ENCODE peak calls at places on chromosomes 1 and 21, in ten cellular contexts. V is RWPE1, J is GM06990, B is RWPE2, E is type B pancreatic cell, L is WTC11, M is pancreas, P is D721Med, Y is left ventricle myocardium inferior, Q is lower lobe of right lung. K is an unnamed sample.

GRCh38 chr1:75672528-75673393 is 51.7 kb upstream of the ACADM start:
- DNase-seq in V (peak), J (no peak), B (no peak), E (no peak), L (peak), M (no peak), P (no peak), Y (no peak), Q (no peak), K (no peak)

GRCh38 chr1:1164701-1165451 is 8.8 kb upstream of the TTLL10 start:
- DNase-seq in V (peak), J (no peak), B (no peak), E (no peak), L (peak), M (peak), P (no peak), Y (no peak), Q (no peak), K (no peak)

GRCh38 chr1:8873506-8874229 is 4.8 kb downstream of the ENO1 start:
- DNase-seq in V (peak), J (no peak), B (peak), E (no peak), L (peak), M (peak), P (no peak), Y (peak), Q (peak), K (no peak)

GRCh38 chr21:43707462-43707861 is 11.5 kb upstream of the PDXK start:
- DNase-seq in V (no peak), J (no peak), B (no peak), E (no peak), L (no peak), M (no peak), P (no peak), Y (no peak), Q (no peak), K (no peak)

GRCh38 chr21:35467536-35467935 is 418.4 kb upstream of the RUNX1 start:
- DNase-seq in V (no peak), J (no peak), B (no peak), E (no peak), L (no peak), M (no peak), P (no peak), Y (no peak), Q (no peak), K (no peak)

GRCh38 chr1:66929999-66930822 is 5.4 kb downstream of the MIER1 start:
- DNase-seq in V (peak), J (peak), B (peak), E (peak), L (peak), M (peak), P (peak), Y (peak), Q (peak), K (peak)

GRCh38 chr1:62841587-62842169 is 57.7 kb downstream of the ATG4C start:
- DNase-seq in V (peak), J (peak), B (no peak), E (no peak), L (no peak), M (no peak), P (no peak), Y (no peak), Q (no peak), K (peak)

GRCh38 chr1:212782422-212783154 is 9.0 kb downstream of the NSL1 start:
- DNase-seq in V (peak), J (no peak), B (no peak), E (no peak), L (no peak), M (no peak), P (no peak), Y (no peak), Q (no peak), K (no peak)

GRCh38 chr21:41121785-41122415 is 46.1 kb upstream of the BACE2 start:
- DNase-seq in V (peak), J (peak), B (no peak), E (peak), L (peak), M (peak), P (no peak), Y (peak), Q (peak), K (peak)

GRCh38 chr1:162997499-162998285 is 71.5 kb upstream of the RGS4 start:
- DNase-seq in V (no peak), J (no peak), B (no peak), E (no peak), L (no peak), M (no peak), P (no peak), Y (no peak), Q (no peak), K (no peak)

GRCh38 chr21:24259241-24259640 is 1348.0 kb downstream of the MRPL39 start:
- DNase-seq in V (no peak), J (no peak), B (no peak), E (no peak), L (no peak), M (no peak), P (no peak), Y (no peak), Q (no peak), K (no peak)

GRCh38 chr1:69648486-69648885 is 80.8 kb downstream of the LRRC7 start:
- DNase-seq in V (no peak), J (no peak), B (no peak), E (no peak), L (no peak), M (no peak), P (no peak), Y (no peak), Q (no peak), K (no peak)

GRCh38 chr21:35428041-35428400 is 378.9 kb upstream of the RUNX1 start:
- DNase-seq in V (no peak), J (no peak), B (no peak), E (no peak), L (no peak), M (no peak), P (no peak), Y (no peak), Q (no peak), K (no peak)

GRCh38 chr21:38804617-38805281 is 980 bp upstream of the ETS2 start:
- DNase-seq in V (no peak), J (no peak), B (no peak), E (no peak), L (peak), M (peak), P (no peak), Y (peak), Q (peak), K (peak)

GRCh38 chr1:175504875-175505555 is 238.4 kb downstream of the TNR start:
- DNase-seq in V (no peak), J (no peak), B (no peak), E (no peak), L (peak), M (no peak), P (no peak), Y (no peak), Q (no peak), K (no peak)

GRCh38 chr21:39647476-39647875 is 34.7 kb downstream of the B3GALT5 start:
- DNase-seq in V (no peak), J (no peak), B (no peak), E (no peak), L (no peak), M (no peak), P (no peak), Y (no peak), Q (no peak), K (no peak)

GRCh38 chr1:30809514-30810263 is 52.1 kb upstream of the LAPTM5 start:
- DNase-seq in V (peak), J (no peak), B (no peak), E (no peak), L (no peak), M (no peak), P (no peak), Y (no peak), Q (no peak), K (no peak)

GRCh38 chr1:36882536-36883285 is 151.6 kb downstream of the GRIK3 start:
- DNase-seq in V (no peak), J (no peak), B (no peak), E (peak), L (no peak), M (peak), P (no peak), Y (no peak), Q (no peak), K (no peak)

GRCh38 chr1:35470964-35471613 is 86.1 kb downstream of the KIAA0319L start:
- DNase-seq in V (no peak), J (no peak), B (no peak), E (no peak), L (no peak), M (no peak), P (no peak), Y (no peak), Q (no peak), K (no peak)

GRCh38 chr1:203629509-203630082 is 3.0 kb downstream of the ATP2B4 start:
- DNase-seq in V (no peak), J (peak), B (no peak), E (peak), L (peak), M (peak), P (no peak), Y (peak), Q (peak), K (no peak)

GRCh38 chr1:213997031-213997771 is 9.4 kb downstream of the PROX1 start:
- DNase-seq in V (no peak), J (no peak), B (no peak), E (no peak), L (no peak), M (no peak), P (no peak), Y (no peak), Q (no peak), K (no peak)

GRCh38 chr1:229270547-229271447 is at the start of gene RAB4A:
- DNase-seq in V (peak), J (peak), B (peak), E (peak), L (peak), M (peak), P (no peak), Y (peak), Q (peak), K (peak)

GRCh38 chr1:232556336-232556735 is 73.6 kb downstream of the SIPA1L2 start:
- DNase-seq in V (no peak), J (no peak), B (no peak), E (no peak), L (no peak), M (no peak), P (no peak), Y (no peak), Q (no peak), K (no peak)

GRCh38 chr21:17270234-17270633 is 242.6 kb upstream of the CXADR start:
- DNase-seq in V (peak), J (no peak), B (no peak), E (no peak), L (no peak), M (no peak), P (no peak), Y (peak), Q (no peak), K (no peak)

GRCh38 chr1:191432817-191433216 is 725.4 kb upstream of the RGS18 start:
- DNase-seq in V (no peak), J (no peak), B (no peak), E (no peak), L (no peak), M (no peak), P (no peak), Y (no peak), Q (no peak), K (no peak)

GRCh38 chr1:243917177-243917862 is 67.3 kb upstream of the AKT3 start:
- DNase-seq in V (peak), J (no peak), B (no peak), E (no peak), L (peak), M (peak), P (peak), Y (peak), Q (peak), K (no peak)
- TF ChIP-seq CTCF in V (peak), J (peak), B (peak), E (no peak), L (no peak), M (no peak), P (no peak), Y (peak), Q (no peak), K (no peak)

DNA sequence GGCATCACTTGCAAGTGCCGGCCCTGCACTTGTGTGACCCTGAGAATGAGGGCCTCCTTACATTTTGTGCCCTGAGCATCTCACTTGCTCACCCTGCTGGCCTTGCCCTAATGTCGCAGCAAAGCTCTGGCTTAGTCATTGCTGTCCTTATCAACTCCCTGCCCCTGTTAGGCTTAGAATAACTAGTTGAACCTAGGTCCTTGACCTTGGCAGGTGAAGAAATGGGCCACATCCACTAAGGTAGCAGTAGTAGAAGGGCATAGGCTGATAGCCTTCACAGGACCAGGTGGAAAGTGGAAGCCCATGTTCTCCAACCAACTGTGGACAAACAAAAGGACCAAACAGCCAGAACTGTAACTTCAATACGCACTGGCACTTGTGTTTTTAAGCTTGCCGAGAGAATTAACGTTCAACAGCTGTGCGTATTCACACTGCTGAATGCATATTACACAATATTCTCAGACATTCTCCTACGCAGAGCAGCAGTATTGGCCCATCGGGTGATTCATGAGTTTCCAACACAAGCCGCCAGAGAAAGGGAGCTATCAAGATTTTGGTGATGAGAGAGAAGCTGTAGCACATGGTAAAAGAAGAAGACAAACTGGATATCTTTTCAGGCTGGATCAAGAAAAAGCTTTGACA is 27.7 kb upstream of the PTGFRN start:
- DNase-seq in V (peak), J (no peak), B (no peak), E (no peak), L (peak), M (no peak), P (no peak), Y (peak), Q (peak), K (no peak)
- TF ChIP-seq CTCF in V (no peak), J (peak), B (peak), E (peak), L (no peak), M (peak), P (peak), Y (peak), Q (peak), K (peak)

GRCh38 chr1:152034324-152034653 is 2.5 kb downstream of the S100A11 start:
- DNase-seq in V (no peak), J (no peak), B (no peak), E (no peak), L (no peak), M (no peak), P (no peak), Y (no peak), Q (no peak), K (no peak)

GRCh38 chr1:152035406-152036315 is 1.1 kb downstream of the S100A11 start:
- DNase-seq in V (peak), J (no peak), B (no peak), E (no peak), L (no peak), M (no peak), P (no peak), Y (no peak), Q (no peak), K (no peak)

GRCh38 chr1:152037920-152038658 is 1.3 kb upstream of the S100A11 start:
- DNase-seq in V (no peak), J (no peak), B (no peak), E (no peak), L (no peak), M (no peak), P (no peak), Y (no peak), Q (no peak), K (no peak)

GRCh38 chr1:152034654-152035405 is 2.0 kb downstream of the S100A11 start:
- DNase-seq in V (peak), J (peak), B (no peak), E (no peak), L (peak), M (no peak), P (no peak), Y (no peak), Q (no peak), K (no peak)

DNA sequence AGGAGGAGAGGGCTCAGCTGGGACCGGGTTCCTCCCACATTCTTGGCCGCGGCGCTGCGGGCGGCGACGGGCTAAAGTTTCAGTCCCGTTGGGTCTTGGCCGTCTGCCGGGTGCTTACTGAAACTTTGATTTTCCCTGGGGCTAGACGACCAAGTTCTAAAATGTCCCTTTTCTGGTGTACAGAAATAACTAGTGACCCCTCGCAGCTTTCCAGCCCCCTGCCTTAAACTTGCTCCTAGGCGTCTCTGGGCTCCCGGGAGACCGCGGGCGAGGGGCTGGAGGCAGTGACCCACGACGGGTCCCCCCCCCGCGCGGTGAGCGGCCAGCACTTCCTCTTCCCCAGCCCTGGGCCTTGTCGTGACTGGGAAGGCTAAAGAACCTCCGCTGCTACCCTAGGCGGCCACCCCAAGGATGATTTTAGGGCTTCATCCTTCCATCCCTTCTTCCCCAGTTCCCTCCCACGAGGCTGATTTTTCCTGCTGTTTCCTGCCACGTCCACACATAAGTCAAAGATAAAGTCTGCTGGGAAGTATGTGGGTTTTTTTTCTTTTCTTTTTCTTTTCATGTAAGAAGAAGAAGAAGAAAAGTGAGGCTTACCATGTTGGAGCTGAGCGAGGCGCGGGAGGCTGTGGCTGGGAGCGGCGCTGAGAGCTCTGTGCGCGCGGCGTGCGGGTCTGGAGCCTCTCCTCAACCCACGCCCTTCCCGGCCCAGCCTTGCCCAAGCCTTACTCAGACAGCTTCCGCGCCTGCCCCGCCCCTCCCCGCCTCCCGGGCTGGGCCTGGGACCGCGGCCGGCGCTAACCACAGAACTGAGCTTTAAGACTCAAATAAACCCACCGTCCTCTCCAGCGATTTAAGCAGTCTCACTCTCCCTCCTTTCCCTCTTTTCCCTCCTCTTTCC is at the start of gene S100A11:
- DNase-seq in V (peak), J (peak), B (peak), E (peak), L (peak), M (peak), P (no peak), Y (peak), Q (peak), K (no peak)
- TF ChIP-seq CTCF in V (no peak), J (no peak), B (no peak), E (no peak), L (no peak), M (no peak), P (no peak), Y (no peak), Q (no peak), K (no peak)

GRCh38 chr1:64163972-64164371 is 39.5 kb upstream of the UBE2U start:
- DNase-seq in V (peak), J (no peak), B (no peak), E (no peak), L (no peak), M (no peak), P (no peak), Y (no peak), Q (no peak), K (no peak)
- TF ChIP-seq CTCF in V (peak), J (no peak), B (peak), E (peak), L (no peak), M (no peak), P (peak), Y (peak), Q (peak), K (peak)

DNA sequence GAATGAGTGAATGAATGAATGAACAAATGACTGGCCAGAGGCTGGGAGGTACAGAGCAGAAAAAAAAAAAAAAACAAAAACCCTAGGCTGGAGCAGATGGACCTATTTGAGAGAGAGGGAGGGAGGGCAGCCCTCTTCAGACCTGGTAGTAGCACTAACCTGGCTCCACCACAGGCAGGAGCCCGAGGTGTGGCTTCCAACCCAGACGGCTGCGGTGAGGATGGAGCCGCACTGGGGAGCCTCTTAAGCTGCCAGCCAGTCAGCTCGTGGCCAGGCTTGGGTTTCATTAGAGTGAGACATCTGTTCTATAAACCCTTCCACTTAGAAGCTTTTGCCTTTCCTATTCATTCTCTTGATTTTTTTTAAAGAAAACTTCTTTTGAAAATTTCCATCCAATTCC is 16.8 kb downstream of the LGR6 start:
- DNase-seq in V (no peak), J (no peak), B (no peak), E (no peak), L (peak), M (no peak), P (peak), Y (no peak), Q (no peak), K (no peak)
- TF ChIP-seq CTCF in V (peak), J (no peak), B (peak), E (no peak), L (no peak), M (no peak), P (peak), Y (no peak), Q (no peak), K (no peak)

DNA sequence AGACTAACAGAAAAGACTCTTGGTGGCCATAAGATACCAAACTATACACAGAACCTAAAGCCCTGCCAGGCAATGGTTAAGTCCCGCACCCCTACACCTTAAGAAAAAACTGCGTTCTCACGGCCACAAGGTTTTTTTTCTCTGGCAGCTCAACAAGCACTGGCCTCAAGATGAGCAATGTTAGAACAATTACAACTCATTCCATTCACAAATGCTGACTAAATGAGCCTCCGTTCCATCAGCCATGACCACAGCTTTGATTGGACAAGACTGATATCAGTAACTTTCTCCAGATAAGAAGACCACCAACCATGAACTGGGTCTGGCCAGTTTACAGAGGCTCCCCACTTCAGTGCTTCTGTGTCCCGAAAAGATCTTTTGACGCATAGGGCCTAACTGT is 31.9 kb downstream of the SEC16B start:
- DNase-seq in V (peak), J (no peak), B (no peak), E (no peak), L (no peak), M (no peak), P (no peak), Y (no peak), Q (no peak), K (no peak)
- TF ChIP-seq CTCF in V (no peak), J (no peak), B (no peak), E (no peak), L (no peak), M (no peak), P (no peak), Y (no peak), Q (no peak), K (no peak)

DNA sequence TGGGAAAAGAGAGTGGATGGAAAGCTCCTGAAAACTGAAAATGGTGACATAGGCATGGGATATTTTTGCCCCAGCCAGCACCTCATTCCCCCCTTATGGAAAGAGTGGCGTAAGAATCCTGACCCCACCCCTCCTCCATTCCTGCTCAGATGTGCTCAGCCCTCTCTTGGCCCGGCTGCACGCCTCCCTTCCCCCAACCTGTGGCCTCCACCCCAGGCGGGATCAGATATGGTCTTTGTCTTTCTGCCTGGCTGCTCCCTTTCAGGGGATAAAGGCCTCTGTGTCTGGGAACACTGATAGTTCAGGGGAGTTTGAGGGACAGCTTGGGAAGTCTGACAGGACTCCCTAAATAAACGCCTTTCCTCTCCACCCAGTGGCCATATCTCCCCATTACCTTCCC is 49.8 kb downstream of the KIRREL1 start:
- DNase-seq in V (no peak), J (no peak), B (no peak), E (no peak), L (no peak), M (no peak), P (no peak), Y (no peak), Q (no peak), K (no peak)
- TF ChIP-seq CTCF in V (no peak), J (no peak), B (no peak), E (no peak), L (no peak), M (no peak), P (no peak), Y (no peak), Q (no peak), K (no peak)

GRCh38 chr1:236654511-236654910 is 31.8 kb upstream of the ACTN2 start:
- DNase-seq in V (no peak), J (no peak), B (no peak), E (no peak), L (no peak), M (no peak), P (no peak), Y (no peak), Q (no peak), K (no peak)
- TF ChIP-seq CTCF in V (no peak), J (no peak), B (no peak), E (no peak), L (no peak), M (no peak), P (no peak), Y (no peak), Q (no peak), K (no peak)